ENCODE peak calls at places on chromosomes 13 and 19, in six cellular contexts. P, I, N, M, L and R are unnamed samples.

GRCh38 chr13:21120191-21120590 is 56.2 kb downstream of the SKA3 start:
- DNase-seq in M (no peak), I (no peak), P (no peak), L (no peak), N (no peak), R (no peak)

GRCh38 chr19:48615145-48616040 is 517 bp upstream of the FAM83E start:
- DNase-seq in M (no peak), P (no peak), I (no peak), L (no peak), N (no peak), R (no peak)

GRCh38 chr13:49220035-49220855 is at the start of gene MLNR:
- DNase-seq in I (peak), M (no peak), P (peak), N (peak), L (peak), R (peak)

GRCh38 chr13:30172593-30173300 is 134.6 kb downstream of the KATNAL1 start:
- DNase-seq in M (no peak), P (no peak), I (no peak), L (peak), N (no peak), R (no peak)

GRCh38 chr13:99979453-99980200 is 2.0 kb upstream of the ZIC2 start:
- DNase-seq in N (no peak), M (no peak), I (peak), P (no peak), L (no peak), R (no peak)

GRCh38 chr13:110062777-110063442 is 244.0 kb downstream of the COL4A1 start:
- DNase-seq in M (no peak), I (no peak), L (no peak), P (no peak), N (no peak), R (no peak)

GRCh38 chr19:19403373-19403901 is 2.0 kb upstream of the GATAD2A start:
- DNase-seq in P (no peak), I (no peak), M (no peak), L (peak), N (peak), R (no peak)

GRCh38 chr19:19134687-19135158 is 3.6 kb downstream of the TMEM161A start:
- DNase-seq in N (no peak), I (peak), M (no peak), L (no peak), P (no peak), R (no peak)

GRCh38 chr13:90171649-90172048 is 1175.8 kb upstream of the MIR17HG start:
- DNase-seq in M (no peak), P (no peak), N (no peak), L (peak), I (no peak), R (no peak)

GRCh38 chr19:7078007-7078406 is 8.5 kb downstream of the ZNF557 start:
- DNase-seq in I (no peak), N (no peak), L (no peak), P (no peak), M (no peak), R (no peak)

GRCh38 chr13:50417597-50417996 is 402.4 kb downstream of the KCNRG start:
- DNase-seq in M (no peak), L (peak), N (peak), P (no peak), I (no peak), R (no peak)

GRCh38 chr13:30319130-30319529 is 11.8 kb upstream of the KATNAL1 start:
- DNase-seq in N (no peak), I (no peak), P (no peak), L (no peak), M (no peak), R (no peak)

GRCh38 chr13:95714142-95714832 is 37.3 kb downstream of the DNAJC3 start:
- DNase-seq in P (no peak), M (no peak), I (no peak), N (peak), L (peak), R (no peak)

GRCh38 chr13:47249296-47249695 is 352.4 kb upstream of the HTR2A start:
- DNase-seq in N (no peak), P (no peak), M (no peak), L (peak), I (no peak), R (no peak)

GRCh38 chr19:17097593-17098126 is 22.1 kb downstream of the MYO9B start:
- DNase-seq in M (no peak), L (peak), N (no peak), P (no peak), I (no peak), R (no peak)

GRCh38 chr19:46030861-46031550 is 8.2 kb upstream of the PGLYRP1 start:
- DNase-seq in N (no peak), L (no peak), M (no peak), P (no peak), I (no peak), R (no peak)

GRCh38 chr19:46350758-46351159 is 3.9 kb downstream of the PPP5C start:
- DNase-seq in M (no peak), P (peak), L (no peak), N (peak), I (no peak), R (no peak)

GRCh38 chr13:105972811-105973590 is 562.5 kb downstream of the EFNB2 start:
- DNase-seq in I (no peak), L (no peak), M (no peak), P (no peak), N (no peak), R (no peak)

GRCh38 chr13:42986176-42986574 is 5.9 kb downstream of the EPSTI1 start:
- DNase-seq in I (no peak), M (no peak), L (no peak), P (no peak), N (no peak), R (no peak)

GRCh38 chr13:24012648-24013047 is 115.3 kb upstream of the C1QTNF9B start:
- DNase-seq in N (no peak), P (no peak), M (no peak), L (no peak), I (no peak), R (no peak)

GRCh38 chr19:5958074-5958850 is 19.7 kb downstream of the RANBP3 start:
- DNase-seq in P (no peak), I (peak), L (no peak), N (no peak), M (no peak), R (no peak)

GRCh38 chr19:8161135-8161646 is 11.8 kb upstream of the FBN3 start:
- DNase-seq in M (no peak), N (peak), I (peak), L (peak), P (peak), R (no peak)

GRCh38 chr13:49731766-49732165 is 40.5 kb upstream of the EBPL start:
- DNase-seq in I (no peak), M (no peak), L (peak), P (no peak), N (peak), R (no peak)

GRCh38 chr13:59890064-59890463 is 273.7 kb downstream of the DIAPH3 start:
- DNase-seq in P (no peak), I (no peak), M (no peak), L (peak), N (no peak), R (no peak)

GRCh38 chr19:19634516-19635312 is 6.7 kb upstream of the LPAR2 start:
- DNase-seq in N (no peak), M (no peak), P (no peak), L (no peak), I (no peak), R (no peak)

GRCh38 chr19:38134538-38135149 is 89.4 kb downstream of the DPF1 start:
- DNase-seq in P (peak), N (peak), I (peak), L (peak), M (no peak), R (no peak)

GRCh38 chr19:16614941-16615340 is 13.1 kb downstream of the MED26 start:
- DNase-seq in I (no peak), N (peak), L (no peak), M (no peak), P (no peak), R (no peak)

GRCh38 chr13:47239025-47239424 is 342.2 kb upstream of the HTR2A start:
- DNase-seq in I (no peak), L (no peak), P (no peak), N (no peak), M (no peak), R (no peak)

GRCh38 chr19:34767967-34768366 is 5.0 kb downstream of the ZNF599 start:
- DNase-seq in L (no peak), P (no peak), N (no peak), M (no peak), I (no peak), R (no peak)

GRCh38 chr19:14871619-14872230 is 14.2 kb downstream of the OR7A17 start:
- DNase-seq in L (peak), P (no peak), I (peak), M (no peak), N (peak), R (no peak)

GRCh38 chr19:41919948-41920712 is 8.1 kb downstream of the ERFL start:
- DNase-seq in N (no peak), L (peak), M (no peak), P (no peak), I (no peak), R (no peak)

GRCh38 chr19:29003641-29004409 is 209.1 kb downstream of the UQCRFS1 start:
- DNase-seq in M (no peak), N (no peak), I (no peak), P (no peak), L (no peak), R (no peak)

GRCh38 chr13:73737214-73737613 is 397.0 kb downstream of the KLF12 start:
- DNase-seq in L (no peak), N (no peak), I (no peak), P (no peak), M (no peak), R (no peak)

GRCh38 chr13:48775804-48776203 is 122.1 kb downstream of the CYSLTR2 start:
- DNase-seq in M (no peak), N (peak), I (no peak), P (no peak), L (peak), R (no peak)

GRCh38 chr13:76735641-76736040 is 150.6 kb downstream of the KCTD12 start:
- DNase-seq in N (no peak), P (no peak), L (no peak), I (no peak), M (no peak), R (no peak)

GRCh38 chr13:109121826-109122225 is 492.4 kb downstream of the MYO16 start:
- DNase-seq in L (no peak), N (no peak), I (no peak), P (no peak), M (no peak), R (no peak)

GRCh38 chr19:38658462-38659306 is 11.2 kb downstream of the ACTN4 start:
- DNase-seq in N (peak), P (no peak), M (peak), I (no peak), L (peak), R (no peak)

GRCh38 chr13:78061806-78062205 is 143.2 kb upstream of the EDNRB start:
- DNase-seq in I (no peak), N (no peak), P (no peak), M (no peak), L (no peak), R (no peak)

GRCh38 chr19:38617283-38617763 is 430 bp downstream of the MAP4K1 start:
- DNase-seq in N (no peak), L (no peak), M (no peak), P (peak), I (no peak), R (no peak)